ENCODE peak calls at places on chromosomes 1 and 21, in six cellular contexts. D is Calu3; K is CD4-positive, alpha-beta T cell; T is stomach; F is stimulated activated CD8-positive, alpha-beta memory T cell treated with anti-CD3 and anti-CD28 coated beads, Interleukin-15, amount 100 ng/mL, for 4 hours; E is RCC 7860. R is an unnamed sample.

GRCh38 chr1:57377731-57378139 is 46.1 kb downstream of the DAB1 start:
- DNase-seq in E (no peak), F (no peak), D (no peak), T (no peak), K (no peak), R (no peak)

GRCh38 chr1:163406787-163407186 is 85.0 kb downstream of the NUF2 start:
- DNase-seq in K (no peak), D (no peak), F (no peak), E (no peak), T (no peak), R (no peak)

GRCh38 chr1:21573971-21574458 is 64.8 kb downstream of the ALPL start:
- DNase-seq in K (no peak), T (peak), F (no peak), E (peak), D (peak), R (no peak)

GRCh38 chr1:210654176-210654786 is 325.6 kb downstream of the HHAT start:
- DNase-seq in T (no peak), K (no peak), F (no peak), D (no peak), E (no peak), R (no peak)

GRCh38 chr1:47659141-47659540 is 221.3 kb downstream of the FOXD2 start:
- DNase-seq in K (no peak), T (peak), D (no peak), E (no peak), F (no peak), R (no peak)

GRCh38 chr1:109641341-109641740 is 14.6 kb upstream of the GSTM4 start:
- DNase-seq in T (no peak), K (no peak), F (no peak), D (no peak), E (no peak), R (no peak)

GRCh38 chr21:26124896-26125295 is 45.7 kb downstream of the APP start:
- DNase-seq in F (no peak), T (no peak), E (no peak), K (no peak), D (no peak), R (no peak)

GRCh38 chr1:193562121-193562520 is 375.7 kb upstream of the B3GALT2 start:
- DNase-seq in K (no peak), E (no peak), D (no peak), F (no peak), T (no peak), R (no peak)

GRCh38 chr1:209103135-209103534 is 480.4 kb upstream of the CAMK1G start:
- DNase-seq in F (no peak), D (no peak), T (no peak), K (no peak), E (no peak), R (no peak)

GRCh38 chr1:172484252-172484651 is 40.4 kb upstream of the PIGC start:
- DNase-seq in T (no peak), K (no peak), D (no peak), F (no peak), E (no peak), R (no peak)

GRCh38 chr1:2523891-2524609 is 2.3 kb downstream of the PANK4 start:
- DNase-seq in T (no peak), D (no peak), F (no peak), K (peak), E (no peak), R (peak)

GRCh38 chr1:61097326-61097725 is 15.0 kb downstream of the NFIA start:
- DNase-seq in T (no peak), D (no peak), K (no peak), F (no peak), E (peak), R (no peak)

GRCh38 chr1:3993606-3994375 is 93.7 kb upstream of the C1orf174 start:
- DNase-seq in T (no peak), K (no peak), D (no peak), E (no peak), F (no peak), R (no peak)

GRCh38 chr1:64469977-64470669 is at the start of gene CACHD1:
- DNase-seq in D (peak), E (peak), T (peak), F (peak), K (peak), R (peak)